ENCODE peak calls at places on chromosome 15, in six cellular contexts. O is GM12865; L is HTR-8/SVneo; I is nephron progenitor cell; Y is NCI-H345; W is stimulated activated CD4-positive, alpha-beta T cell treated with anti-CD3 and anti-CD28 coated beads, Interleukin-1b, Interleukin-23, amount 100 ng/mL, for 1 hour. X is an unnamed sample.

GRCh38 chr15:43420876-43421275 is 50.0 kb downstream of the TUBGCP4 start:
- DNase-seq in Y (no peak), I (no peak), O (no peak), L (no peak), W (no peak), X (no peak)

GRCh38 chr15:101570238-101570637 is 80.7 kb upstream of the PCSK6 start:
- DNase-seq in I (no peak), W (no peak), Y (no peak), O (no peak), L (no peak), X (no peak)

GRCh38 chr15:70035719-70036077 is 62.0 kb downstream of the TLE3 start:
- DNase-seq in W (no peak), L (no peak), O (peak; percentile 90), Y (no peak), I (no peak), X (no peak)

GRCh38 chr15:87267798-87268197 is 988.7 kb downstream of the NTRK3 start:
- DNase-seq in I (no peak), O (no peak), Y (no peak), W (no peak), L (peak; percentile 21), X (no peak)

GRCh38 chr15:101386967-101387366 is 91.9 kb upstream of the SNRPA1 start:
- DNase-seq in O (no peak), W (no peak), I (no peak), Y (no peak), L (no peak), X (no peak)

GRCh38 chr15:57772223-57772957 is 65.9 kb downstream of the POLR2M start:
- DNase-seq in O (no peak), W (no peak), Y (no peak), I (no peak), L (no peak), X (no peak)

GRCh38 chr15:98480858-98481257 is 167.5 kb upstream of the IGF1R start:
- DNase-seq in I (peak; percentile 47), W (no peak), L (no peak), O (no peak), Y (no peak), X (no peak)

GRCh38 chr15:48674876-48675275 is 29.4 kb upstream of the FBN1 start:
- DNase-seq in I (no peak), L (no peak), O (no peak), Y (no peak), W (no peak), X (no peak)

X was measured in SHP77.